ENCODE peak calls at places on chromosomes 7 and 10, in six cellular contexts. One of them, this sample, is unnamed.

GRCh38 chr7:91264924-91265681 is 870 bp downstream of the FZD1 start:
- DNase-seq in SK-N-SH: peak; percentile 84
- DNase-seq in HCT116: no peak
- DNase-seq in MM.1S: peak; percentile 73
- DNase-seq in neuronal stem cell: no peak
- DNase-seq in Karpas-422: peak; percentile 89
- DNase-seq in this sample: peak; percentile 87

GRCh38 chr7:102396710-102397019 is 502 bp downstream of the PRKRIP1 start:
- DNase-seq in Karpas-422: no peak
- DNase-seq in neuronal stem cell: no peak
- DNase-seq in SK-N-SH: peak; percentile 35
- DNase-seq in HCT116: no peak
- DNase-seq in MM.1S: no peak
- DNase-seq in this sample: no peak

GRCh38 chr7:88835147-88835728 is 39.7 kb upstream of the TEX47 start:
- DNase-seq in neuronal stem cell: peak; percentile 29
- DNase-seq in MM.1S: peak; percentile 65
- DNase-seq in HCT116: peak; percentile 24
- DNase-seq in SK-N-SH: peak; percentile 39
- DNase-seq in Karpas-422: peak; percentile 87
- DNase-seq in this sample: peak; percentile 45

GRCh38 chr10:11208908-11209809 is 191.5 kb downstream of the CELF2 start:
- DNase-seq in MM.1S: peak; percentile 58
- DNase-seq in neuronal stem cell: no peak
- DNase-seq in SK-N-SH: no peak
- DNase-seq in HCT116: no peak
- DNase-seq in Karpas-422: no peak
- DNase-seq in this sample: no peak

GRCh38 chr10:310371-310770 is 175.1 kb downstream of the ZMYND11 start:
- DNase-seq in SK-N-SH: no peak
- DNase-seq in MM.1S: no peak
- DNase-seq in neuronal stem cell: no peak
- DNase-seq in HCT116: no peak
- DNase-seq in Karpas-422: no peak
- DNase-seq in this sample: no peak

GRCh38 chr10:124211921-124212320 is 118.5 kb upstream of the CHST15 start:
- DNase-seq in MM.1S: no peak
- DNase-seq in SK-N-SH: no peak
- DNase-seq in neuronal stem cell: no peak
- DNase-seq in Karpas-422: no peak
- DNase-seq in HCT116: no peak
- DNase-seq in this sample: peak; percentile 40

GRCh38 chr7:90766814-90767564 is 170.9 kb downstream of the CDK14 start:
- DNase-seq in MM.1S: no peak
- DNase-seq in neuronal stem cell: peak; percentile 18
- DNase-seq in Karpas-422: peak; percentile 57
- DNase-seq in HCT116: no peak
- DNase-seq in SK-N-SH: peak; percentile 60
- DNase-seq in this sample: peak; percentile 91

GRCh38 chr10:78875932-78876331 is 192.8 kb upstream of the ZMIZ1 start:
- DNase-seq in neuronal stem cell: no peak
- DNase-seq in MM.1S: no peak
- DNase-seq in SK-N-SH: no peak
- DNase-seq in HCT116: no peak
- DNase-seq in Karpas-422: no peak
- DNase-seq in this sample: no peak

GRCh38 chr7:95989301-95989700 is 216.9 kb downstream of the DYNC1I1 start:
- DNase-seq in Karpas-422: no peak
- DNase-seq in neuronal stem cell: peak; percentile 5
- DNase-seq in SK-N-SH: no peak
- DNase-seq in MM.1S: no peak
- DNase-seq in HCT116: no peak
- DNase-seq in this sample: no peak

GRCh38 chr10:75352650-75353049 is 48.9 kb downstream of the ZNF503 start:
- DNase-seq in SK-N-SH: no peak
- DNase-seq in Karpas-422: no peak
- DNase-seq in neuronal stem cell: no peak
- DNase-seq in MM.1S: no peak
- DNase-seq in HCT116: no peak
- DNase-seq in this sample: peak; percentile 4

GRCh38 chr10:1715821-1716220 is 21.5 kb downstream of the ADARB2 start:
- DNase-seq in Karpas-422: peak; percentile 80
- DNase-seq in HCT116: no peak
- DNase-seq in SK-N-SH: no peak
- DNase-seq in neuronal stem cell: no peak
- DNase-seq in MM.1S: no peak
- DNase-seq in this sample: no peak

GRCh38 chr10:49324711-49325110 is 25.7 kb downstream of the C10orf71 start:
- DNase-seq in Karpas-422: no peak
- DNase-seq in MM.1S: no peak
- DNase-seq in neuronal stem cell: no peak
- DNase-seq in HCT116: no peak
- DNase-seq in SK-N-SH: peak; percentile 36
- DNase-seq in this sample: peak; percentile 6

GRCh38 chr7:111240371-111240770 is 149.4 kb downstream of the LRRN3 start:
- DNase-seq in neuronal stem cell: no peak
- DNase-seq in Karpas-422: no peak
- DNase-seq in HCT116: no peak
- DNase-seq in SK-N-SH: no peak
- DNase-seq in MM.1S: no peak
- DNase-seq in this sample: no peak

GRCh38 chr7:128114806-128115205 is 83.6 kb upstream of the LRRC4 start:
- DNase-seq in Karpas-422: no peak
- DNase-seq in neuronal stem cell: no peak
- DNase-seq in HCT116: no peak
- DNase-seq in MM.1S: no peak
- DNase-seq in SK-N-SH: no peak
- DNase-seq in this sample: no peak

GRCh38 chr10:93913706-93914105 is 19.9 kb downstream of the SLC35G1 start:
- DNase-seq in MM.1S: no peak
- DNase-seq in HCT116: no peak
- DNase-seq in Karpas-422: no peak
- DNase-seq in SK-N-SH: no peak
- DNase-seq in neuronal stem cell: no peak
- DNase-seq in this sample: no peak

GRCh38 chr10:11546581-11546980 is 64.9 kb downstream of the USP6NL start:
- DNase-seq in HCT116: no peak
- DNase-seq in SK-N-SH: no peak
- DNase-seq in MM.1S: no peak
- DNase-seq in Karpas-422: no peak
- DNase-seq in neuronal stem cell: no peak
- DNase-seq in this sample: peak; percentile 42

GRCh38 chr7:32147909-32148308 is 77.7 kb upstream of the PDE1C start:
- DNase-seq in Karpas-422: no peak
- DNase-seq in SK-N-SH: no peak
- DNase-seq in neuronal stem cell: no peak
- DNase-seq in HCT116: no peak
- DNase-seq in MM.1S: no peak
- DNase-seq in this sample: peak; percentile 33

GRCh38 chr10:77533156-77533886 is 104.3 kb downstream of the KCNMA1 start:
- DNase-seq in MM.1S: no peak
- DNase-seq in neuronal stem cell: no peak
- DNase-seq in Karpas-422: no peak
- DNase-seq in SK-N-SH: peak; percentile 49
- DNase-seq in HCT116: no peak
- DNase-seq in this sample: no peak

GRCh38 chr10:12973149-12973718 is 28.3 kb downstream of the CCDC3 start:
- DNase-seq in MM.1S: no peak
- DNase-seq in SK-N-SH: no peak
- DNase-seq in neuronal stem cell: no peak
- DNase-seq in Karpas-422: no peak
- DNase-seq in HCT116: no peak
- DNase-seq in this sample: no peak

GRCh38 chr7:3271298-3271697 is 29.8 kb upstream of the SDK1 start:
- DNase-seq in Karpas-422: no peak
- DNase-seq in SK-N-SH: no peak
- DNase-seq in MM.1S: no peak
- DNase-seq in neuronal stem cell: no peak
- DNase-seq in HCT116: no peak
- DNase-seq in this sample: no peak

GRCh38 chr7:34825221-34825620 is 167.2 kb downstream of the NPSR1 start:
- DNase-seq in Karpas-422: no peak
- DNase-seq in MM.1S: no peak
- DNase-seq in neuronal stem cell: no peak
- DNase-seq in HCT116: no peak
- DNase-seq in SK-N-SH: no peak
- DNase-seq in this sample: no peak

GRCh38 chr7:152313879-152314604 is 121.8 kb downstream of the KMT2C start:
- DNase-seq in neuronal stem cell: no peak
- DNase-seq in SK-N-SH: peak; percentile 55
- DNase-seq in HCT116: peak; percentile 79
- DNase-seq in MM.1S: no peak
- DNase-seq in Karpas-422: peak; percentile 84
- DNase-seq in this sample: peak; percentile 52

GRCh38 chr7:151783958-151784575 is 92.8 kb downstream of the PRKAG2 start:
- DNase-seq in MM.1S: no peak
- DNase-seq in HCT116: no peak
- DNase-seq in Karpas-422: no peak
- DNase-seq in SK-N-SH: no peak
- DNase-seq in neuronal stem cell: no peak
- DNase-seq in this sample: no peak

GRCh38 chr7:47329320-47329926 is 252.5 kb downstream of the TNS3 start:
- DNase-seq in neuronal stem cell: no peak
- DNase-seq in SK-N-SH: no peak
- DNase-seq in Karpas-422: no peak
- DNase-seq in MM.1S: no peak
- DNase-seq in HCT116: no peak
- DNase-seq in this sample: no peak

GRCh38 chr10:25082276-25083204 is 66.1 kb downstream of the THNSL1 start:
- DNase-seq in neuronal stem cell: no peak
- DNase-seq in SK-N-SH: no peak
- DNase-seq in Karpas-422: no peak
- DNase-seq in MM.1S: no peak
- DNase-seq in HCT116: no peak
- DNase-seq in this sample: no peak

GRCh38 chr7:17315974-17316373 is 17.5 kb downstream of the AHR start:
- DNase-seq in MM.1S: no peak
- DNase-seq in HCT116: no peak
- DNase-seq in SK-N-SH: no peak
- DNase-seq in Karpas-422: no peak
- DNase-seq in neuronal stem cell: no peak
- DNase-seq in this sample: no peak

GRCh38 chr7:17318146-17318545 is 19.7 kb downstream of the AHR start:
- DNase-seq in neuronal stem cell: no peak
- DNase-seq in MM.1S: no peak
- DNase-seq in Karpas-422: no peak
- DNase-seq in HCT116: no peak
- DNase-seq in SK-N-SH: no peak
- DNase-seq in this sample: no peak

GRCh38 chr7:17319164-17320101 is 21.0 kb downstream of the AHR start:
- DNase-seq in HCT116: no peak
- DNase-seq in Karpas-422: no peak
- DNase-seq in neuronal stem cell: no peak
- DNase-seq in MM.1S: no peak
- DNase-seq in SK-N-SH: no peak
- DNase-seq in this sample: no peak

GRCh38 chr7:17320642-17321041 is 22.2 kb downstream of the AHR start:
- DNase-seq in Karpas-422: no peak
- DNase-seq in SK-N-SH: no peak
- DNase-seq in neuronal stem cell: no peak
- DNase-seq in HCT116: no peak
- DNase-seq in MM.1S: no peak
- DNase-seq in this sample: no peak

DNA sequence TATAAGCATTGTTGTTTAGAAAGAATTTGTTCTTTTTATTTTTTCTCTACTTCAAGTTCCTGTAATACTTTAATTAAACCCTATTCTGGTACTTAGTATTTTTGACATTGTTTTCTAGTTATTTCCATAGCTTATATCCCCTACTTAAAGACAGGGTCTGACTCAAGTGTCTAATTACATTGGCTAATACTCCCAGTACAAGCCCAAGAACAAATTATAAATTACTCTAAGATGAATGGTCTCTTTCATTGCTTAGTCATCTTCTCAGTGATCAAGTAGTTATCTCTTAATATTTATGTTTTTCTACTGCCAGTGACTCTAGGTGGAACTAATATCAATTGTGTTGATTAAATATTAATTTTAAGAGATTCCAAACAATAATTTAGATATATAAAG is 21.6 kb downstream of the AHR start:
- DNase-seq in MM.1S: no peak
- DNase-seq in neuronal stem cell: no peak
- DNase-seq in HCT116: no peak
- DNase-seq in SK-N-SH: no peak
- DNase-seq in Karpas-422: no peak
- DNase-seq in this sample: peak; percentile 42
- H3K4me2 ChIP-seq in MM.1S: no peak overlapping the region
- H3K4me2 ChIP-seq in neuronal stem cell: no peak overlapping the region
- H3K4me2 ChIP-seq in HCT116: no peak overlapping the region
- H3K4me2 ChIP-seq in SK-N-SH: no peak overlapping the region
- H3K4me2 ChIP-seq in Karpas-422: no peak overlapping the region
- H3K4me2 ChIP-seq in this sample: peak overlapping the region; percentile 37

GRCh38 chr10:120962386-120963052 is 111.4 kb downstream of the WDR11 start:
- DNase-seq in SK-N-SH: no peak
- DNase-seq in MM.1S: no peak
- DNase-seq in Karpas-422: no peak
- DNase-seq in neuronal stem cell: no peak
- DNase-seq in HCT116: no peak
- DNase-seq in this sample: no peak
- H3K27ac ChIP-seq in SK-N-SH: no peak overlapping the region
- H3K27ac ChIP-seq in MM.1S: no peak overlapping the region
- H3K27ac ChIP-seq in Karpas-422: no peak overlapping the region
- H3K27ac ChIP-seq in neuronal stem cell: no peak overlapping the region
- H3K27ac ChIP-seq in HCT116: no peak overlapping the region
- H3K27ac ChIP-seq in this sample: no peak overlapping the region

GRCh38 chr10:116316533-116316932 is 7.7 kb upstream of the CCDC172 start:
- DNase-seq in neuronal stem cell: no peak
- DNase-seq in SK-N-SH: no peak
- DNase-seq in MM.1S: peak; percentile 71
- DNase-seq in Karpas-422: no peak
- DNase-seq in HCT116: no peak
- DNase-seq in this sample: no peak
- H3K4me2 ChIP-seq in neuronal stem cell: no peak overlapping the region
- H3K4me2 ChIP-seq in SK-N-SH: no peak overlapping the region
- H3K4me2 ChIP-seq in MM.1S: peak overlapping the region; percentile 24
- H3K4me2 ChIP-seq in Karpas-422: no peak overlapping the region
- H3K4me2 ChIP-seq in HCT116: no peak overlapping the region
- H3K4me2 ChIP-seq in this sample: no peak overlapping the region

DNA sequence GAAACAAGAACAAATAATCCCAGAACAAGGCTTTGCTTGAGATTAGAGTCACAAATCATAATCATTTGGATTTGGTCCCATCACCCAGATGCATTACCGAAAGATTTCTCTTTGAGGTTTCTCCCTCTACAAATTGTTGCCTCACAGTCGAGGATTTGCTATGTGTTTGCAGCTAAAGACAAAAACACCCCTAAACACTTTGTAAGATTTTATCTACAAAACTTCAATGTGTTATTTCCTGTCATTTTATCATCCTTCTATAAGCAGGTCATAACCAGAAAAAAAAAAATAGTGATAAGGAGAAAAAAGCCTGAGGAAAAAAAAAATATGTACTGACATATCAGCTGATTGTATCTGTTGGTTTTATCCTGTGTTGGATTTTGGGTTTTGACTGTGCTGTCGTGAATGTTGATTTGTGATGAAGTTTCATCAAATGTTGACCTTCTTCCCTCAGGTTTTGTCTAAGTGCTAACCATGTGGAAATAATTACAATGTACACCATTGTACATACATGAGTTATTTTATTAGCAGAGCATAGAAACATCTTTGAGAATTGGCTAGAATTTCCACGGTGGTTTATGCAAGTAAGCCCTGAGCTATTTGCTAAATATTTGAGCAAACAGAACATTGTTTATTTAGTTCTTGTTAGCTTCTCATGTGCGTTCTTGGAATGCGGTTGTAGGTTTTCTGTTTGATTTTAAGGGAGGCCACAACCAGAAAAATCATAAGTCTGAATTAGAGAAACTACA is 274.4 kb downstream of the NEBL start:
- DNase-seq in MM.1S: no peak
- DNase-seq in SK-N-SH: no peak
- DNase-seq in Karpas-422: no peak
- DNase-seq in neuronal stem cell: no peak
- DNase-seq in HCT116: no peak
- DNase-seq in this sample: peak; percentile 1
- H3K27ac ChIP-seq in MM.1S: no peak overlapping the region
- H3K27ac ChIP-seq in SK-N-SH: no peak overlapping the region
- H3K27ac ChIP-seq in Karpas-422: no peak overlapping the region
- H3K27ac ChIP-seq in neuronal stem cell: no peak overlapping the region
- H3K27ac ChIP-seq in HCT116: no peak overlapping the region
- H3K27ac ChIP-seq in this sample: no peak overlapping the region